ENCODE peak calls at places on chromosomes 16 and 17, in eight cellular contexts. I, K, H, D, X, B, O and F are unnamed samples.

GRCh38 chr16:15544405-15544804 is 98.5 kb downstream of the MARF1 start:
- DNase-seq in X (no peak), B (no peak), I (no peak), H (no peak), K (no peak), D (no peak), O (no peak), F (no peak)

GRCh38 chr17:77735341-77736206 is 222.9 kb upstream of the TNRC6C start:
- DNase-seq in D (peak), H (no peak), B (no peak), X (no peak), I (no peak), K (peak), O (peak), F (no peak)

GRCh38 chr17:79754359-79754758 is 23.6 kb upstream of the CBX2 start:
- DNase-seq in O (no peak), I (no peak), D (no peak), K (no peak), H (no peak), X (peak), B (no peak), F (no peak)

GRCh38 chr17:28563475-28563874 is 7.8 kb downstream of the PIGS start:
- DNase-seq in K (no peak), B (peak), H (no peak), D (peak), X (no peak), I (no peak), O (no peak), F (peak)

GRCh38 chr16:86926146-86926545 is 347.8 kb downstream of the FOXL1 start:
- DNase-seq in K (no peak), X (no peak), D (no peak), H (no peak), O (no peak), I (no peak), B (no peak), F (no peak)

GRCh38 chr17:79001190-79002020 is 8.2 kb downstream of the CANT1 start:
- DNase-seq in O (no peak), K (no peak), I (no peak), H (no peak), B (no peak), X (peak), D (no peak), F (no peak)

GRCh38 chr17:37787055-37787720 is 42.3 kb upstream of the HNF1B start:
- DNase-seq in O (no peak), B (no peak), H (no peak), I (no peak), K (no peak), X (peak), D (peak), F (peak)

GRCh38 chr16:81446318-81447275 is 2.0 kb downstream of the CMIP start:
- DNase-seq in O (no peak), D (peak), X (peak), I (no peak), B (no peak), H (peak), K (no peak), F (no peak)

GRCh38 chr17:48757524-48757961 is 29.0 kb upstream of the HOXB13 start:
- DNase-seq in H (no peak), X (no peak), K (no peak), I (no peak), B (no peak), O (no peak), D (no peak), F (peak)

DNA sequence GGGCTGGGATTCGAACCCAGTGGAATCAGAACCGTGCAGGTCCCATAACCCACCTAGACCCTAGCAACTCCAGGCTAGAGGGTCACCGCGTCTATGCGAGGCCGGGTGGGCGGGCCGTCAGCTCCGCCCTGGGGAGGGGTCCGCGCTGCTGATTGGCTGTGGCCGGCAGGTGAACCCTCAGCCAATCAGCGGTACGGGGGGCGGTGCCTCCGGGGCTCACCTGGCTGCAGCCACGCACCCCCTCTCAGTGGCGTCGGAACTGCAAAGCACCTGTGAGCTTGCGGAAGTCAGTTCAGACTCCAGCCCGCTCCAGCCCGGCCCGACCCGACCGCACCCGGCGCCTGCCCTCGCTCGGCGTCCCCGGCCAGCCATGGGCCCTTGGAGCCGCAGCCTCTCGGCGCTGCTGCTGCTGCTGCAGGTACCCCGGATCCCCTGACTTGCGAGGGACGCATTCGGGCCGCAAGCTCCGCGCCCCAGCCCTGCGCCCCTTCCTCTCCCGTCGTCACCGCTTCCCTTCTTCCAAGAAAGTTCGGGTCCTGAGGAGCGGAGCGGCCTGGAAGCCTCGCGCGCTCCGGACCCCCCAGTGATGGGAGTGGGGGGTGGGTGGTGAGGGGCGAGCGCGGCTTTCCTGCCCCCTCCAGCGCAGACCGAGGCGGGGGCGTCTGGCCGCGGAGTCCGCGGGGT is at the start of gene CDH1:
- DNase-seq in D (no peak), B (no peak), O (no peak), X (peak), H (no peak), I (no peak), K (no peak), F (no peak)
- H3K4me3 ChIP-seq in D (no peak), B (no peak), O (no peak), X (peak), H (no peak), I (peak), K (peak), F (peak)

DNA sequence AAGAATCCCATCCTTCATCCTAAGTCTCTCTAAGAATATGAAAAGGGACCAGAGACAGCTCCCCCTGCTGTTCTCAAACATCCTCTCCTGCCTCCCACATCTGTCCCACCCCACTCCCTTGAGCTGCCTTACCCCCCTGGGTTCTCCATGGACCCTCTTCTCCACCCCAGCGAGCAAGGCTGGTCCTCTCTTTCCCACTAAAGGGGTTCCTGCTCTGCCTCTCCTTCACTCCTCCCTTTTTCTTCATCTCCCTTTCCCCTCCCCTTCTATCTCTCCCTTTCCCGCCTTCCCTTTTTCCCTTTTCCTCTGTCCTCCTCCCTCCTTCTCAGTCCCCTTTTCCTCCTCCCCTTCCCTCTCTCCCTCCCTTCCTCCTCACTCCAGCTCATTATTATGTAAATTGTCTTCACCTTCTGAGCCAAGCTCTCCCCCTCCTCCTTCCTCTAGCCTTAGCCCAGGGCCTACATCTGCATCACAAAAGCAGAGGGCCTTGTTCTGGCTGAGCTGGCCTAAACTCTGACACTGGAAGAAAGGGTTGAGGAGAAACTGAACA is 90.0 kb downstream of the GNAO1 start:
- DNase-seq in H (no peak), K (no peak), B (no peak), D (no peak), X (no peak), I (no peak), O (no peak), F (no peak)
- TF ChIP-seq CTCF in H (peak), K (no peak), B (peak), D (peak), X (peak), I (no peak), O (peak), F (peak)

GRCh38 chr17:74759243-74759801 is 10.9 kb downstream of the NHERF1 start:
- DNase-seq in I (no peak), X (peak), K (no peak), O (peak), B (no peak), H (peak), D (no peak), F (no peak)
- H3K4me3 ChIP-seq in I (no peak), X (peak), K (no peak), O (peak), B (no peak), H (no peak), D (no peak), F (no peak)

GRCh38 chr17:8426802-8427201 is 8.9 kb upstream of the NDEL1 start:
- DNase-seq in H (no peak), K (no peak), D (no peak), I (no peak), O (no peak), B (no peak), X (no peak), F (no peak)
- TF ChIP-seq CTCF in H (no peak), K (no peak), D (no peak), I (no peak), O (no peak), B (no peak), X (no peak), F (no peak)

GRCh38 chr16:12902511-12903324 is 1.3 kb downstream of the SHISA9 start:
- DNase-seq in B (no peak), K (no peak), O (no peak), D (no peak), H (no peak), X (peak), I (no peak), F (no peak)

GRCh38 chr16:12901597-12902436 is at the start of gene SHISA9:
- DNase-seq in O (no peak), K (no peak), H (no peak), D (no peak), B (no peak), X (no peak), I (no peak), F (no peak)

GRCh38 chr16:12903325-12904040 is 2.1 kb downstream of the SHISA9 start:
- DNase-seq in K (no peak), X (no peak), D (no peak), I (no peak), B (no peak), H (no peak), O (peak), F (no peak)

GRCh38 chr16:12906271-12906670 is 4.9 kb downstream of the SHISA9 start:
- DNase-seq in K (no peak), O (no peak), D (no peak), I (no peak), B (no peak), X (no peak), H (no peak), F (no peak)

GRCh38 chr16:12904041-12904671 is 2.8 kb downstream of the SHISA9 start:
- DNase-seq in I (no peak), D (no peak), H (no peak), O (no peak), K (no peak), X (no peak), B (no peak), F (no peak)
- H3K4me3 ChIP-seq in I (no peak), D (no peak), H (no peak), O (no peak), K (no peak), X (no peak), B (no peak), F (no peak)

GRCh38 chr17:46782250-46782953 is 36.1 kb downstream of the WNT3 start:
- DNase-seq in O (peak), B (peak), X (no peak), I (no peak), K (no peak), D (no peak), H (no peak), F (no peak)
- TF ChIP-seq CTCF in O (peak), B (peak), X (peak), I (peak), K (no peak), D (peak), H (peak), F (peak)

GRCh38 chr16:72787130-72787518 is 260.8 kb downstream of the ZFHX3 start:
- DNase-seq in H (no peak), I (no peak), X (no peak), B (no peak), O (no peak), K (no peak), D (no peak), F (no peak)

GRCh38 chr16:72785886-72786285 is 262.0 kb downstream of the ZFHX3 start:
- DNase-seq in K (no peak), O (no peak), H (no peak), B (peak), D (peak), X (no peak), I (no peak), F (no peak)

GRCh38 chr16:72787519-72788268 is 260.2 kb downstream of the ZFHX3 start:
- DNase-seq in K (peak), I (peak), D (peak), O (no peak), H (peak), B (peak), X (peak), F (peak)

GRCh38 chr16:72788269-72788809 is 259.6 kb downstream of the ZFHX3 start:
- DNase-seq in H (no peak), D (no peak), K (no peak), O (no peak), B (no peak), I (no peak), X (no peak), F (no peak)

DNA sequence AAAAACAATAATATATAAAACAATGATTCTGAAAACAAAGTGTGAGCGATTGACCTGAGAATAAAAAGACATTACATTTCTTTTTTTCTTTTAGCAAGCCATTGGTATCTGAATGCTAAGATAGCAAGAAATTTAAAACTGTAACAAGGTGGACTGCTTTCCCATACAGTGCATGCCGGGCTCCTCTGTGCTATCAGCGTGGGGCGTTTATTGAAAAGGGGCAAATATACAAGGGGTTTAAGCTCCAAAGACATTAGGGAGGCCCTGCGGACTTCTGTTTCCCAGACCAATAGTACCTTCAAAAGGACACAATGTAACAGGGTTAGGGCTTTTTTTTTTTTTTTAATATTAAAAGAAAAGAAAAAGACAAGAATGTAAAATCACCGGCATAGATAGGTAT is 261.3 kb downstream of the ZFHX3 start:
- DNase-seq in K (no peak), X (no peak), H (no peak), O (no peak), B (no peak), D (no peak), I (no peak), F (no peak)
- H3K4me3 ChIP-seq in K (peak), X (no peak), H (no peak), O (no peak), B (no peak), D (no peak), I (no peak), F (no peak)

DNA sequence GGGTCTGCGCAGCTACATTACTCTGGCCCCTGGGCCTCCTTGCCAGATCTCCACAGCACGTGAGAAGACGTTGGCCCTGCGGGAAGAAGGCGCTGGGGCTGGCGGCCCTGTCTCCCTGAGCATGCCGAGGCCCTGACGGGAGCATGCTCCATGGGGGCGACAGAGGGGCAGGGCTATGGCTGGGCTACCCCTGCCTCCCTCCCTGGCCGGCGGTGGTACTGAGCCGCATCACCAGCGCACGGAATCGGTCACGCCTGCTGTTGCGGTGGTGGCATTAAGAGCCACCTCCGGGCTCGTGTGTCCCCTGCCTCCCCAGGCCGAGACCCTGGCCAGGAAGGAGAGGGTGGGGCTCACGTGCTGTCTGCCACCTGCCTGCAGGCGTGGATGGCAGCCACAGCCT is 28.1 kb downstream of the MAPK8IP3 start:
- DNase-seq in O (no peak), H (no peak), I (no peak), D (no peak), B (no peak), K (no peak), X (no peak), F (no peak)
- TF ChIP-seq CTCF in O (no peak), H (no peak), I (no peak), D (no peak), B (no peak), K (no peak), X (no peak), F (no peak)

GRCh38 chr16:2776500-2777139 is 460 bp downstream of the ELOB start:
- DNase-seq in B (peak), H (peak), O (no peak), X (peak), D (no peak), K (no peak), I (no peak), F (no peak)

GRCh38 chr16:2779978-2780898 is 3.2 kb upstream of the ELOB start:
- DNase-seq in O (no peak), K (no peak), B (no peak), H (no peak), X (no peak), D (no peak), I (no peak), F (no peak)

GRCh38 chr16:2779151-2779920 is 2.3 kb upstream of the ELOB start:
- DNase-seq in K (no peak), I (no peak), O (no peak), D (no peak), X (no peak), B (no peak), H (no peak), F (no peak)

GRCh38 chr16:2777231-2777902 is at the start of gene ELOB:
- DNase-seq in O (peak), X (peak), D (peak), K (peak), H (peak), B (peak), I (peak), F (no peak)

DNA sequence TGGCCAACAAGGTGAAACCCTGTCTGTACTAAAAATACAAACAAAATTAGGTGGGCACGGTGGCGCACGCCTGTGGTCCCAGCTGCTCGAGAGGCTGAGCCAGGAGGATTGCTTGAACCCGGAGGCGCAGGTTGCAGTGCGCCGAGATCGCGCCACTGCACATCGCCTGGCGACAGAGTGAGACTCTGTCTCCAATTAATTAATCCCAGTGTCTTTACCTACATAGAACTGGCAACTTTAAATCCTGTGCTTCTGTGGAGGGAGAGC is 1.5 kb upstream of the ELOB start:
- DNase-seq in K (no peak), D (no peak), X (no peak), H (no peak), I (no peak), B (no peak), O (no peak), F (no peak)
- H3K4me3 ChIP-seq in K (peak), D (peak), X (peak), H (peak), I (peak), B (peak), O (no peak), F (no peak)